ENCODE peak calls at places on chromosomes 11 and 22, in ten cellular contexts. E is body of pancreas; Q is CD8-positive, alpha-beta T cell; G is adipocyte; J is PC-9; N is effector memory CD4-positive, alpha-beta T cell; Y is osteoblast; T is GM12865; S is pancreas; P is ovary. R is an unnamed sample.

GRCh38 chr11:75667831-75668507 is 869 bp downstream of the MAP6 start:
- DNase-seq in Q (no peak), N (no peak), Y (peak), G (peak), T (peak), P (peak), J (no peak), S (peak), E (peak), R (peak)

GRCh38 chr11:112085822-112086421 is 634 bp downstream of the TIMM8B start:
- DNase-seq in N (peak), Q (peak), S (no peak), T (peak), E (no peak), Y (peak), G (peak), J (no peak), P (peak), R (peak)

GRCh38 chr11:92216789-92217188 is 7.8 kb upstream of the FAT3 start:
- DNase-seq in J (peak), Q (no peak), P (no peak), E (no peak), Y (no peak), N (no peak), S (no peak), G (no peak), T (no peak), R (no peak)

GRCh38 chr11:68843052-68843561 is 1.4 kb upstream of the CPT1A start:
- DNase-seq in S (no peak), G (peak), T (peak), N (peak), Q (no peak), J (no peak), P (peak), Y (peak), E (no peak), R (no peak)

GRCh38 chr11:63711838-63712237 is 30.5 kb downstream of the RTN3 start:
- DNase-seq in Y (no peak), Q (no peak), N (no peak), P (no peak), J (no peak), S (no peak), G (no peak), T (no peak), E (no peak), R (no peak)

GRCh38 chr11:79449040-79449439 is 8.2 kb upstream of the TENM4 start:
- DNase-seq in N (no peak), Y (no peak), E (no peak), T (no peak), G (no peak), J (no peak), Q (no peak), S (no peak), P (no peak), R (no peak)

GRCh38 chr22:43152355-43153071 is 1.2 kb downstream of the TSPO start:
- DNase-seq in Y (peak), J (peak), T (peak), N (peak), S (peak), E (peak), Q (peak), P (peak), G (peak), R (peak)

GRCh38 chr11:73729594-73730206 is 31.2 kb downstream of the RAB6A start:
- DNase-seq in S (no peak), T (no peak), N (no peak), J (no peak), Y (peak), E (no peak), Q (no peak), G (no peak), P (no peak), R (no peak)

GRCh38 chr11:57406337-57406904 is 16.0 kb upstream of the PRG2 start:
- DNase-seq in J (peak), G (no peak), E (no peak), P (no peak), N (no peak), S (no peak), Q (no peak), T (peak), Y (no peak), R (no peak)

GRCh38 chr11:130775306-130776043 is 140.8 kb downstream of the SNX19 start:
- DNase-seq in N (no peak), E (no peak), Q (no peak), J (peak), P (no peak), Y (peak), S (no peak), G (peak), T (no peak), R (no peak)

GRCh38 chr11:3165152-3165705 is at the start of gene OSBPL5:
- DNase-seq in S (peak), P (peak), Y (peak), N (peak), J (no peak), G (peak), E (peak), Q (no peak), T (no peak), R (peak)
- H3K4me3 ChIP-seq in S (peak), P (peak), Y (peak), N (peak), J (peak), G (peak), E (peak), Q (peak), T (no peak), R (peak)

GRCh38 chr22:23787910-23788309 is 1.1 kb downstream of the SMARCB1 start:
- DNase-seq in G (no peak), Y (no peak), E (no peak), P (no peak), Q (no peak), N (no peak), S (no peak), T (no peak), J (no peak), R (no peak)
- H3K4me3 ChIP-seq in G (peak), Y (peak), E (peak), P (peak), Q (peak), N (peak), S (peak), T (peak), J (peak), R (peak)

GRCh38 chr11:129372609-129373488 is 2.8 kb upstream of the BARX2 start:
- DNase-seq in T (no peak), J (peak), G (no peak), S (peak), N (no peak), Y (peak), P (no peak), Q (no peak), E (no peak), R (no peak)

GRCh38 chr11:129373489-129373953 is 2.1 kb upstream of the BARX2 start:
- DNase-seq in G (peak), P (no peak), J (peak), T (no peak), S (no peak), Q (no peak), Y (peak), N (no peak), E (no peak), R (no peak)

GRCh38 chr11:129375731-129376657 is at the start of gene BARX2:
- DNase-seq in S (peak), G (peak), T (no peak), Q (no peak), P (no peak), E (peak), J (peak), N (no peak), Y (peak), R (no peak)

GRCh38 chr11:129374993-129375721 is 491 bp upstream of the BARX2 start:
- DNase-seq in G (no peak), S (peak), E (peak), Q (no peak), P (no peak), J (peak), T (no peak), Y (no peak), N (no peak), R (peak)

DNA sequence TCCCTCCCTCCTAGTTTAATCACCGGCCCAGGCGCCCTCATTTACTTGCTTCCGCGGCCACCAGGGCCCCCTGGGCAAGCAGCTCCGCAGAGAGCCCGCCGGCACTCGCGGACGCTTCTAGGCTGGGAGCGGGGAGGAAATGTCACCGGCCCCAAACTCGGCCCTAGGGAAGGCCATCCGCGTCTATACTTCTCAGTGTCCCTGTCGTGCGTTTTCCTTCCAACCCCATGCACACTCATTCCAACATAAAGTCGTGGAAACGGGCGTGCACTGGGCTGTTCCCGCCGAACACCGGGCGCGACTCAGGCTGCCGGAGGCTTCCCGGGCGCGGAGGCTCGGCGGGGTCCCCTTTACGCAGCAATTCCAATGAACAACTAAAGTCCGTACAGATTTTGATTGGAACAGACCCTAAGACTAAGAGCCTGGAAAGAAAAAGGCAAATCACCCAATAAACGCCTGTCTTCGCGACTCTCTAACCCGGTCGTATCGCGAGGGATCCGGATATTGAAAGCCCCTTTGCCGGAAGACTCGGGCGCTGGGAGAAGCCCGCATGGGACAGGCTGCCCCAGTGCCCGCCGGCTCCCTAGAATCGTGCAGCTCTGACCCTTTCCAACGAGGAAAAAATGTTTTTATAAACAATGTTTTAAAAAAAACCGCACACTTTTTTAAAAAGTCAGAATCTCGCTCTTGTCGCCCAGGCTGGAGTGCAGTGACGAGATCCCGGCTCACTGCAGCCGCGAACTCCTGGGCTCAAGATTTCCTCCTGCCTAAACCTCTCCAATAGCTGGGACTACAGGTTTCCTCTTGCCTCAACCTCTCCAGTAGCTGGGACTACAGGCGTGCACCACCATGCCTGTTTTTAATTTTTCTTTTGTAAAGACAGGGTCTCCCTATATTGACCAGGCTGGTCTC is 1.3 kb upstream of the BARX2 start:
- DNase-seq in T (no peak), S (peak), J (peak), Y (peak), G (no peak), P (no peak), E (no peak), Q (no peak), N (no peak), R (no peak)
- H3K4me3 ChIP-seq in T (no peak), S (peak), J (peak), Y (no peak), G (peak), P (no peak), E (peak), Q (no peak), N (no peak), R (no peak)

GRCh38 chr11:123103326-123103980 is 41.5 kb upstream of the HSPA8 start:
- DNase-seq in T (peak), E (peak), N (no peak), Q (no peak), S (no peak), G (peak), J (peak), Y (peak), P (peak), R (no peak)

DNA sequence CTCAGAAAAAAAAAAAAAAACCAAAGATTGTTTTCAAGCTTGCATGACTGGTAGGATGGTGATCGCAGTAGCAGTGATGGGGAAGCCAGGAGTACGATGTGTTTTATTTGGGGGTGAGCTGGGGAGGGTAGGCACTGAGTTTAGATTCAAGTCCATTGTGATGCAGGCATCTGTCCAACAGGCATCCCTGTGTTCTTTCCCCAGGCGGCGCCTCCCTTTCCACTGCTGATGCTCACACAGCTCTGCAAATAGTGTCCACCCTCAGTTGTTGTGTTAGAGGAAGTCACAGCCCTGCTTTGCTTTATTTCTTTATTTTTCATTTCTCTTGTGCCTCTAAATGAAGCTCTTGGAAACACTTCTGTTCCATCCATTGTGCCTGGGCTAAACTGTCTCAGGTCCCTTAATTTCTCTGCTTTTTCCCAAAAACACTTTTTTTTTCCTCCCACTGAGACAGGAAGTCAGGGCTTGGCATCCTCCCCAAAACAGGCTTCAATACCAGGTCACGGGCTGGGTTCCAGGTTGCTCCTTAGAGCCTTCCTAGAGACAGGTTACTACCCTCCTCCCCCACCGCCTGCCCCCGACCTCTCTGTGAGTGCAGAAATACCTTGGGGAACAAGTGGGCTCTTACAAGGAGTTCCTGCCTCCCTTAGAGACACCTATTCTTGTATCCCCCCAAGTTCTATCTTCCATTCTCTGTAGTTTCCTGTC is 38.6 kb upstream of the HSPA8 start:
- DNase-seq in P (peak), Q (no peak), Y (peak), E (peak), S (no peak), G (peak), J (no peak), N (no peak), T (no peak), R (no peak)
- H3K4me3 ChIP-seq in P (no peak), Q (no peak), Y (no peak), E (no peak), S (no peak), G (no peak), J (no peak), N (no peak), T (no peak), R (no peak)